ENCODE peak calls at places on chromosomes 6 and 20, in nine cellular contexts. B, J, V, D, P, E, U, L and H are unnamed samples.

GRCh38 chr6:137975058-137975940 is 108.2 kb downstream of the TNFAIP3 start:
- DNase-seq in B (peak), J (no peak), V (no peak), D (peak), P (peak), E (no peak), U (no peak), L (peak), H (peak)

GRCh38 chr6:165820934-165821333 is 157.9 kb upstream of the PDE10A start:
- DNase-seq in B (no peak), J (no peak), V (no peak), D (no peak), P (no peak), E (no peak), U (no peak), L (no peak), H (no peak)

GRCh38 chr6:26195924-26196845 is 109.0 kb downstream of the HFE start:
- DNase-seq in B (peak), J (peak), V (no peak), D (peak), P (peak), E (no peak), U (no peak), L (peak), H (no peak)

GRCh38 chr6:15464211-15464725 is 198.6 kb downstream of the DTNBP1 start:
- DNase-seq in B (no peak), J (no peak), V (peak), D (peak), P (peak), E (peak), U (no peak), L (peak), H (no peak)

GRCh38 chr6:117481278-117481925 is 1.1 kb upstream of the DCBLD1 start:
- DNase-seq in B (no peak), J (no peak), V (peak), D (no peak), P (no peak), E (no peak), U (no peak), L (peak), H (no peak)

GRCh38 chr20:51970858-51971257 is 168.5 kb upstream of the SALL4 start:
- DNase-seq in B (no peak), J (no peak), V (no peak), D (no peak), P (no peak), E (no peak), U (no peak), L (no peak), H (no peak)

GRCh38 chr6:92715991-92716390 is 703.4 kb downstream of the EPHA7 start:
- DNase-seq in B (no peak), J (no peak), V (no peak), D (no peak), P (no peak), E (no peak), U (no peak), L (no peak), H (no peak)

GRCh38 chr6:89034586-89035251 is 45.8 kb upstream of the PNRC1 start:
- DNase-seq in B (peak), J (no peak), V (no peak), D (peak), P (no peak), E (no peak), U (peak), L (no peak), H (peak)

GRCh38 chr6:132661906-132662305 is 2.9 kb upstream of the TAAR1 start:
- DNase-seq in B (no peak), J (no peak), V (no peak), D (no peak), P (no peak), E (no peak), U (no peak), L (no peak), H (peak)

GRCh38 chr20:58308290-58308679 is 1.2 kb upstream of the RAB22A start:
- DNase-seq in B (no peak), J (no peak), V (no peak), D (no peak), P (no peak), E (no peak), U (no peak), L (no peak), H (no peak)

GRCh38 chr6:153172815-153173214 is 41.7 kb upstream of the RGS17 start:
- DNase-seq in B (no peak), J (no peak), V (no peak), D (no peak), P (no peak), E (no peak), U (no peak), L (no peak), H (no peak)

GRCh38 chr20:59831024-59831900 is 102.2 kb downstream of the SYCP2 start:
- DNase-seq in B (no peak), J (peak), V (no peak), D (no peak), P (no peak), E (peak), U (peak), L (peak), H (no peak)

GRCh38 chr20:20786428-20786827 is 74.0 kb upstream of the RALGAPA2 start:
- DNase-seq in B (no peak), J (no peak), V (no peak), D (no peak), P (no peak), E (no peak), U (peak), L (no peak), H (no peak)

GRCh38 chr6:63509652-63510352 is 62.5 kb upstream of the LOC128125822 start:
- DNase-seq in B (peak), J (peak), V (peak), D (peak), P (no peak), E (no peak), U (no peak), L (peak), H (no peak)

GRCh38 chr20:20456736-20457135 is 88.8 kb downstream of the INSM1 start:
- DNase-seq in B (peak), J (no peak), V (no peak), D (no peak), P (no peak), E (no peak), U (no peak), L (no peak), H (no peak)

GRCh38 chr6:47478233-47479155 is 905 bp downstream of the CD2AP start:
- DNase-seq in B (peak), J (no peak), V (peak), D (peak), P (no peak), E (no peak), U (no peak), L (peak), H (peak)

GRCh38 chr20:4534315-4534714 is 187.4 kb upstream of the PRND start:
- DNase-seq in B (no peak), J (no peak), V (no peak), D (no peak), P (no peak), E (no peak), U (no peak), L (no peak), H (no peak)

GRCh38 chr20:44501448-44501847 is 20.4 kb downstream of the SERINC3 start:
- DNase-seq in B (peak), J (no peak), V (no peak), D (peak), P (no peak), E (no peak), U (no peak), L (no peak), H (peak)

GRCh38 chr20:8535403-8536003 is 403.4 kb downstream of the PLCB1 start:
- DNase-seq in B (peak), J (no peak), V (peak), D (peak), P (peak), E (no peak), U (no peak), L (peak), H (no peak)

GRCh38 chr20:4702562-4703280 is 19.0 kb upstream of the PRND start:
- DNase-seq in B (no peak), J (no peak), V (no peak), D (no peak), P (no peak), E (no peak), U (no peak), L (no peak), H (peak)

GRCh38 chr20:50292324-50293243 is 102.0 kb downstream of the CEBPB start:
- DNase-seq in B (peak), J (peak), V (peak), D (peak), P (no peak), E (peak), U (peak), L (no peak), H (peak)

GRCh38 chr6:47581591-47581990 is 104.0 kb downstream of the CD2AP start:
- DNase-seq in B (no peak), J (no peak), V (no peak), D (no peak), P (no peak), E (no peak), U (no peak), L (peak), H (no peak)

GRCh38 chr6:13355969-13356368 is 27.6 kb upstream of the TBC1D7 start:
- DNase-seq in B (no peak), J (no peak), V (no peak), D (no peak), P (peak), E (no peak), U (no peak), L (peak), H (no peak)

GRCh38 chr6:42390228-42390934 is 61.3 kb downstream of the TRERF1 start:
- DNase-seq in B (no peak), J (no peak), V (no peak), D (no peak), P (peak), E (no peak), U (no peak), L (peak), H (no peak)

GRCh38 chr6:30615958-30616810 is 859 bp downstream of the PPP1R10 start:
- DNase-seq in B (peak), J (no peak), V (no peak), D (peak), P (peak), E (no peak), U (no peak), L (peak), H (no peak)

GRCh38 chr6:154343473-154344308 is 12.9 kb downstream of the IPCEF1 start:
- DNase-seq in B (peak), J (peak), V (peak), D (peak), P (peak), E (peak), U (peak), L (no peak), H (peak)

GRCh38 chr6:166738778-166739654 is 112.0 kb upstream of the RPS6KA2 start:
- DNase-seq in B (no peak), J (no peak), V (no peak), D (no peak), P (no peak), E (no peak), U (no peak), L (no peak), H (no peak)

GRCh38 chr6:112289039-112289566 is 34.7 kb upstream of the LAMA4 start:
- DNase-seq in B (peak), J (peak), V (peak), D (peak), P (no peak), E (no peak), U (peak), L (no peak), H (peak)

GRCh38 chr20:37314099-37314498 is 24.6 kb downstream of the MANBAL start:
- DNase-seq in B (no peak), J (no peak), V (no peak), D (no peak), P (no peak), E (no peak), U (no peak), L (no peak), H (no peak)

GRCh38 chr6:111533087-111533784 is 50.2 kb upstream of the REV3L start:
- DNase-seq in B (no peak), J (no peak), V (no peak), D (no peak), P (peak), E (no peak), U (no peak), L (no peak), H (no peak)

GRCh38 chr6:11848852-11849731 is 70.5 kb upstream of the ADTRP start:
- DNase-seq in B (peak), J (no peak), V (peak), D (peak), P (no peak), E (no peak), U (no peak), L (no peak), H (peak)

GRCh38 chr6:27873101-27874030 is 38.8 kb downstream of the OR2B2 start:
- DNase-seq in B (peak), J (no peak), V (peak), D (peak), P (peak), E (peak), U (no peak), L (peak), H (peak)

GRCh38 chr6:134537146-134537555 is 219.2 kb upstream of the SGK1 start:
- DNase-seq in B (peak), J (no peak), V (no peak), D (peak), P (no peak), E (peak), U (no peak), L (no peak), H (peak)

GRCh38 chr20:1646975-1647431 is 10.6 kb downstream of the SIRPG start:
- DNase-seq in B (no peak), J (no peak), V (no peak), D (no peak), P (no peak), E (no peak), U (no peak), L (no peak), H (no peak)

GRCh38 chr6:31122803-31123706 is 2.8 kb upstream of the CDSN start:
- DNase-seq in B (peak), J (peak), V (peak), D (peak), P (no peak), E (peak), U (peak), L (no peak), H (peak)

GRCh38 chr6:47741807-47742206 is 40.0 kb upstream of the OPN5 start:
- DNase-seq in B (peak), J (no peak), V (no peak), D (peak), P (no peak), E (peak), U (no peak), L (peak), H (no peak)

GRCh38 chr6:98946877-98947410 is 802 bp downstream of the FBXL4 start:
- DNase-seq in B (peak), J (peak), V (peak), D (peak), P (peak), E (peak), U (peak), L (peak), H (peak)

GRCh38 chr6:12138377-12138776 is 126.3 kb downstream of the HIVEP1 start:
- DNase-seq in B (peak), J (no peak), V (no peak), D (no peak), P (peak), E (no peak), U (no peak), L (no peak), H (no peak)

GRCh38 chr6:170150590-170150945 is 140.3 kb downstream of the DLL1 start:
- DNase-seq in B (peak), J (no peak), V (no peak), D (no peak), P (no peak), E (no peak), U (no peak), L (no peak), H (no peak)
- TF ChIP-seq CTCF in B (no peak), J (no peak), V (no peak), D (no peak), P (no peak), E (no peak), U (no peak), L (no peak), H (no peak)

GRCh38 chr6:35058041-35058675 is 83.0 kb downstream of the TCP11 start:
- DNase-seq in B (no peak), J (no peak), V (no peak), D (no peak), P (no peak), E (no peak), U (no peak), L (no peak), H (no peak)
- H3K4me3 ChIP-seq in B (no peak), J (no peak), V (no peak), D (no peak), P (no peak), E (no peak), U (no peak), L (no peak), H (no peak)

GRCh38 chr20:32763202-32763999 is 1.2 kb downstream of the DNMT3B start:
- DNase-seq in B (no peak), J (no peak), V (peak), D (no peak), P (no peak), E (peak), U (no peak), L (no peak), H (no peak)
- TF ChIP-seq CTCF in B (no peak), J (no peak), V (no peak), D (no peak), P (no peak), E (no peak), U (no peak), L (no peak), H (no peak)

GRCh38 chr6:157220485-157220884 is 102.8 kb downstream of the TMEM242 start:
- DNase-seq in B (no peak), J (no peak), V (no peak), D (no peak), P (no peak), E (no peak), U (no peak), L (no peak), H (no peak)
- H3K4me3 ChIP-seq in B (peak), J (no peak), V (no peak), D (peak), P (no peak), E (peak), U (no peak), L (peak), H (peak)

GRCh38 chr6:148303616-148304015 is 39.0 kb upstream of the SASH1 start:
- DNase-seq in B (no peak), J (no peak), V (no peak), D (no peak), P (no peak), E (no peak), U (no peak), L (no peak), H (no peak)

GRCh38 chr6:148307400-148307799 is 35.2 kb upstream of the SASH1 start:
- DNase-seq in B (no peak), J (no peak), V (no peak), D (no peak), P (no peak), E (peak), U (no peak), L (no peak), H (no peak)

GRCh38 chr6:148309301-148309700 is 33.3 kb upstream of the SASH1 start:
- DNase-seq in B (no peak), J (no peak), V (no peak), D (no peak), P (no peak), E (no peak), U (no peak), L (no peak), H (no peak)

GRCh38 chr6:148304976-148305375 is 37.7 kb upstream of the SASH1 start:
- DNase-seq in B (peak), J (no peak), V (no peak), D (peak), P (no peak), E (no peak), U (no peak), L (no peak), H (peak)

GRCh38 chr6:148306287-148306686 is 36.4 kb upstream of the SASH1 start:
- DNase-seq in B (no peak), J (no peak), V (no peak), D (no peak), P (no peak), E (no peak), U (no peak), L (no peak), H (no peak)
- TF ChIP-seq CTCF in B (no peak), J (no peak), V (no peak), D (no peak), P (no peak), E (no peak), U (no peak), L (no peak), H (no peak)

GRCh38 chr6:3749390-3749978 is 2.0 kb downstream of the PXDC1 start:
- DNase-seq in B (no peak), J (peak), V (peak), D (no peak), P (no peak), E (peak), U (peak), L (no peak), H (peak)

GRCh38 chr6:3749991-3750323 is 1.6 kb downstream of the PXDC1 start:
- DNase-seq in B (peak), J (peak), V (peak), D (peak), P (no peak), E (peak), U (peak), L (no peak), H (peak)

GRCh38 chr6:3751019-3751729 is at the start of gene PXDC1:
- DNase-seq in B (peak), J (peak), V (peak), D (no peak), P (no peak), E (peak), U (no peak), L (peak), H (peak)

GRCh38 chr6:3751730-3752537 is 421 bp upstream of the PXDC1 start:
- DNase-seq in B (peak), J (peak), V (peak), D (peak), P (no peak), E (peak), U (peak), L (peak), H (peak)

DNA sequence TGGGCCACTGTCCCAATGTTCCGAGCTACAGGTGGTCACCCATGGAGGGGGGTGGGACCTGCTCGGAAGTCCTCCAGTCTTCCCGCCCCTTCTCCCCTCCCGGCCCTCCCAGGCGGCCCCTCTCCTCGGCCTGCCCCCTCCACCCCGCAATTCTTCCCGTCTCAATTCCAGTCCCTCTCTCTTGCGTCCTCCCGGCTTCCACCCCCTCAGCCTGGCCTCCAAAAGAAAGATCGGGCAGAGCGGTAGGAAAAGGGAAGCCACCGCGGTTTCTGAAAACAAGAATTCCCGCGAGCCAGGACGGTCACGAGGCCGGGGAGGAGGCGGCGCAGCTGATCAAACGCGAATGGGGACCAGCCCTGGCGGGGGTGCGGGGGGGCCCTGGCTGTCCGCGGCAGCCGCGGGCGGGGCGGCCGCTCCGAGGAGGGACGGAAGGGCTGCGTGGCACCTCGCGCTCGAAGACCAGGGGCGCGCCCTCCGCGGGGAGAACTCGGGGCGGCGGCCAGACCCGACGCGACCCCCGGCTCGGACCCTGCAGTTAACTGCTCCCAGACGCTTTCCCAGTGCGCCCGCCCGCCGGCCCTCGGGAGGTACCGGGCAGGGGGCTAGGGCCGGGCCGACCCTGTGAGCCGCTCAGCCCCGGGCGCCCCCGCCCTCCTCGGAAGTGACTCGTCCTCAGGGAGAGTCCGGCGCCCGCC is 1.0 kb downstream of the PXDC1 start:
- DNase-seq in B (peak), J (peak), V (peak), D (peak), P (no peak), E (peak), U (peak), L (no peak), H (peak)
- H3K4me3 ChIP-seq in B (peak), J (peak), V (peak), D (peak), P (no peak), E (peak), U (peak), L (peak), H (peak)

GRCh38 chr20:33927703-33928102 is 66.0 kb upstream of the RALY start:
- DNase-seq in B (no peak), J (no peak), V (no peak), D (no peak), P (no peak), E (no peak), U (no peak), L (no peak), H (no peak)

GRCh38 chr20:33936651-33937050 is 57.1 kb upstream of the RALY start:
- DNase-seq in B (no peak), J (no peak), V (no peak), D (no peak), P (no peak), E (no peak), U (no peak), L (no peak), H (no peak)

GRCh38 chr20:33929917-33930316 is 63.8 kb upstream of the RALY start:
- DNase-seq in B (no peak), J (no peak), V (no peak), D (no peak), P (no peak), E (no peak), U (no peak), L (no peak), H (no peak)

GRCh38 chr20:33933469-33933909 is 60.2 kb upstream of the RALY start:
- DNase-seq in B (peak), J (peak), V (peak), D (peak), P (peak), E (peak), U (peak), L (peak), H (peak)
- TF ChIP-seq CTCF in B (peak), J (no peak), V (peak), D (peak), P (peak), E (peak), U (peak), L (peak), H (peak)